ENCODE peak calls at places on chromosomes 5 and 9, in four cellular contexts. S is CD8-positive, alpha-beta T cell; Z is activated CD4-positive, alpha-beta T cell treated with anti-CD3 and anti-CD28 coated beads for 24 hours; B is hepatocyte. Q is an unnamed sample.

GRCh38 chr5:178216088-178216534 is 11.8 kb downstream of the HNRNPAB start:
- DNase-seq in S (no peak), Z (no peak), B (no peak), Q (no peak)

GRCh38 chr5:134877159-134877558 is 3.0 kb downstream of the TXNDC15 start:
- DNase-seq in S (no peak), Z (no peak), B (no peak), Q (no peak)

GRCh38 chr9:135338546-135338945 is 141.0 kb upstream of the PPP1R26 start:
- DNase-seq in S (no peak), Z (no peak), B (no peak), Q (no peak)

GRCh38 chr5:172245823-172246222 is 37.7 kb downstream of the UBTD2 start:
- DNase-seq in S (no peak), Z (no peak), B (no peak), Q (no peak)

GRCh38 chr9:13143281-13143680 is 136.2 kb downstream of the MPDZ start:
- DNase-seq in S (no peak), Z (no peak), B (no peak), Q (no peak)

GRCh38 chr5:174100490-174100889 is 55.0 kb downstream of the NSG2 start:
- DNase-seq in S (no peak), Z (no peak), B (no peak), Q (no peak)

GRCh38 chr5:125198270-125198974 is 452.0 kb upstream of the ZNF608 start:
- DNase-seq in S (no peak), Z (no peak), B (peak), Q (no peak)

GRCh38 chr9:122406264-122406890 is 35.6 kb downstream of the PTGS1 start:
- DNase-seq in S (no peak), Z (no peak), B (no peak), Q (no peak)

GRCh38 chr9:113787871-113788270 is 88.2 kb upstream of the ZNF618 start:
- DNase-seq in S (no peak), Z (no peak), B (no peak), Q (no peak)

GRCh38 chr9:96242829-96243228 is 59.1 kb downstream of the HSD17B3 start:
- DNase-seq in S (no peak), Z (no peak), B (no peak), Q (no peak)

GRCh38 chr9:111037744-111038335 is 430 bp downstream of the LPAR1 start:
- DNase-seq in S (no peak), Z (no peak), B (peak), Q (no peak)

GRCh38 chr5:9799601-9800000 is 169.4 kb upstream of the TAS2R1 start:
- DNase-seq in S (no peak), Z (no peak), B (no peak), Q (no peak)

GRCh38 chr5:96721351-96721970 is 59.3 kb downstream of the CAST start:
- DNase-seq in S (no peak), Z (no peak), B (no peak), Q (no peak)

GRCh38 chr9:120394058-120394669 is 185.8 kb downstream of the CDK5RAP2 start:
- DNase-seq in S (peak), Z (no peak), B (no peak), Q (no peak)

GRCh38 chr5:31364881-31365636 is 166.8 kb downstream of the DROSHA start:
- DNase-seq in S (no peak), Z (no peak), B (no peak), Q (no peak)

GRCh38 chr9:126360073-126360472 is 33.4 kb downstream of the MVB12B start:
- DNase-seq in S (no peak), Z (no peak), B (no peak), Q (no peak)

GRCh38 chr9:16136961-16137360 is 584.1 kb downstream of the CCDC171 start:
- DNase-seq in S (no peak), Z (no peak), B (no peak), Q (no peak)

GRCh38 chr5:52867809-52868208 is 80.1 kb downstream of the ITGA1 start:
- DNase-seq in S (no peak), Z (no peak), B (no peak), Q (no peak)

GRCh38 chr5:180302256-180302655 is 10.4 kb upstream of the MAPK9 start:
- DNase-seq in S (no peak), Z (no peak), B (no peak), Q (no peak)

Q was measured in T-cell.